ENCODE peak calls at places on chromosomes 2 and 18, in ten cellular contexts. Y, N, J, D, W, C, H, K, A and O are unnamed samples.

GRCh38 chr2:189020179-189020578 is 46.0 kb downstream of the COL3A1 start:
- DNase-seq in C (no peak), A (no peak), N (no peak), H (no peak), D (no peak), K (no peak), J (no peak), W (no peak), Y (no peak), O (no peak)

GRCh38 chr2:240922234-240922981 is 16.3 kb downstream of the CROCC2 start:
- DNase-seq in A (peak; percentile 15), W (peak; percentile 47), D (no peak), K (no peak), J (no peak), Y (peak; percentile 27), N (peak; percentile 53), C (no peak), H (peak; percentile 38), O (no peak)

GRCh38 chr18:42850174-42850766 is 265.2 kb downstream of the RIT2 start:
- DNase-seq in A (no peak), D (no peak), Y (no peak), C (no peak), H (no peak), N (no peak), K (no peak), J (no peak), W (no peak), O (no peak)

GRCh38 chr2:197145471-197146056 is 165.0 kb downstream of the ANKRD44 start:
- DNase-seq in A (no peak), D (no peak), J (peak; percentile 81), Y (no peak), H (no peak), C (no peak), N (no peak), K (no peak), W (peak; percentile 81), O (peak; percentile 93)

GRCh38 chr2:55309441-55309840 is 40.4 kb upstream of the MTIF2 start:
- DNase-seq in H (no peak), W (no peak), A (no peak), J (no peak), N (no peak), C (no peak), Y (no peak), K (peak; percentile 80), D (no peak), O (no peak)

GRCh38 chr2:8692783-8693768 is 11.2 kb downstream of the ID2 start:
- DNase-seq in A (peak; percentile 45), D (peak; percentile 65), K (no peak), Y (peak; percentile 66), H (peak; percentile 59), C (no peak), N (no peak), W (no peak), J (no peak), O (peak; percentile 52)

GRCh38 chr2:225458431-225459117 is 59.1 kb downstream of the NYAP2 start:
- DNase-seq in J (no peak), N (no peak), A (no peak), C (no peak), D (no peak), H (no peak), Y (no peak), W (no peak), K (no peak), O (peak; percentile 11)

GRCh38 chr2:234426616-234427015 is 70.3 kb downstream of the ARL4C start:
- DNase-seq in C (no peak), J (peak; percentile 32), K (no peak), D (no peak), W (no peak), H (no peak), N (no peak), A (no peak), Y (no peak), O (no peak)

GRCh38 chr2:43059183-43059897 is 167.1 kb downstream of the ZFP36L2 start:
- DNase-seq in C (no peak), W (peak; percentile 75), N (peak; percentile 93), K (peak; percentile 98), J (peak; percentile 40), A (peak; percentile 80), H (peak; percentile 79), D (no peak), Y (peak; percentile 89), O (peak; percentile 76)

DNA sequence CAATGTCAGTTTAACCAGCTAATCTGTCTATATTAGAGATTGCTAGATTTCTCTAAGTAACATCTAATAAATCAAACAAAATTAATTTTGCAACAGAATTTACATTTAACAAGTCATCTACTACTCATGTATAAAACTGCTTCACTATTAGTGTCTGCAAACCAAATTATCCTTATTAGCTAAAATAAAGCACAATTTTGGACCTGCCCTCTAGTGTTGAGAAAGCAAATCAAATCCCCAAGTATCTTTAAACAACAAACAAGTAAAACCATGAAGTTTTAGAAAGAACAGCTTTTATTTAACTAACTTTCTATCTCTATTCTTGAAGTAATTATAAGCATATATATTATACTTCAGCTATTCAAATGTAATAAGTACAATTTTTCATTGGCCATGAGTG is 113.1 kb upstream of the SP3 start:
- DNase-seq in N (no peak), K (peak; percentile 12), J (no peak), W (no peak), Y (no peak), D (no peak), C (no peak), H (no peak), A (no peak), O (no peak)
- TF ChIP-seq CTCF in N (no peak), K (peak; percentile 47), J (peak; percentile 25), W (peak; percentile 28), Y (peak; percentile 61), D (peak; percentile 47), C (no peak), H (no peak), A (no peak), O (peak; percentile 17)

GRCh38 chr2:25251461-25252273 is 83.3 kb upstream of the POMC start:
- DNase-seq in Y (peak; percentile 77), A (peak; percentile 54), J (peak; percentile 48), W (peak; percentile 89), K (peak; percentile 7), N (peak; percentile 79), H (peak; percentile 78), C (no peak), D (peak; percentile 67), O (peak; percentile 72)
- TF ChIP-seq POLR2A in Y (no peak), A (peak; percentile 20), J (no peak), W (no peak), K (no peak), N (no peak), H (no peak), C (no peak), D (no peak), O (no peak)

DNA sequence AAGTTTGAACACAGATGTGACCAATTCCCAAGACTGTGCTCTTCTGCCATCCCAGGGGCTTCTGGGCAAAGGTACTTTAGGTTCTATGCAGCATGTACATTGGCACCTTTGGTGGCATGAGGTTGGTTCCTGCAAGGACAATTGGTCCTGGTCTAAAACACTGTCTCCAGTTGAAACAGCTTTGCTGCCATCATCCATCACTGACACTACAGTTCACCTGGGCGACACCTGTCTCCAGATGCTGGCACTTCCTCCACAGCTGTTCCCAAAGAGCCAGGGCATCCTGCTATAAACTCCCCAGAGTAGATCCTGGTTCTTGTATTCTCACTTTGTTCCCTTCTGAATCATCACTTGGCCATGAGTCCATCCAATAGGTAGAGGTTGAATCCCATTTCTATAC is 60.6 kb downstream of the FHOD3 start:
- DNase-seq in W (no peak), H (no peak), Y (no peak), C (no peak), A (no peak), J (no peak), N (no peak), D (no peak), K (no peak), O (no peak)
- H3K4me3 ChIP-seq in W (no peak overlapping the region), H (no peak overlapping the region), Y (no peak overlapping the region), C (no peak overlapping the region), A (no peak overlapping the region), J (no peak overlapping the region), N (no peak overlapping the region), D (no peak overlapping the region), K (no peak overlapping the region), O (no peak overlapping the region)

GRCh38 chr2:111135910-111136297 is 15.2 kb downstream of the BCL2L11 start:
- DNase-seq in Y (no peak), K (peak; percentile 40), A (peak; percentile 27), N (no peak), J (no peak), D (peak; percentile 7), W (no peak), H (peak; percentile 48), C (no peak), O (peak; percentile 24)
- TF ChIP-seq CTCF in Y (peak; percentile 38), K (peak; percentile 5), A (no peak), N (no peak), J (no peak), D (no peak), W (no peak), H (no peak), C (no peak), O (no peak)

DNA sequence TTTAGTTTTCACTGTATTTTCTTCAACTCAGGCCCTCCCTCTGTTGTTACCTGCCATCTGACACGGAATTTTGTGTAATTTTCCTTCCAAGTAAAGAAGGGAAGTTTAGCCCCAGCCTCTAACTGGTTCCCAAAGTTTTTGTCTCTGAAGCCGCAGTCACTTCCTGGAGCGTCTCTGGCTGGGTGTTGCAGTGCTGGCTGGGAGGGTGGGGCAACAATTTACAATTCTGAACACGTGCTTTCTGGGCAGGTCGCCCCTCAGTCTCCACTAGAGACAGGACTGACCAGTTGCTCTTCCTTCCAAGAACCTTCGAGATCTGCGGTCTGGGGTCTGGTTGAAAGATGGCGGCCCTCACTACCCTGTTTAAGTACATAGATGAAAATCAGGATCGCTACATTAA is 3.5 kb downstream of the CNDP2 start:
- DNase-seq in W (peak; percentile 89), A (peak; percentile 82), Y (no peak), N (peak; percentile 73), H (peak; percentile 73), K (no peak), D (no peak), C (peak; percentile 27), J (peak; percentile 75), O (peak; percentile 80)
- TF ChIP-seq POLR2A in W (no peak), A (peak; percentile 66), Y (no peak), N (no peak), H (no peak), K (no peak), D (no peak), C (no peak), J (peak; percentile 67), O (no peak)